ENCODE peak calls at places on chromosomes 16 and 17, in five cellular contexts. D is naive thymus-derived CD4-positive, alpha-beta T cell; P is DND-41; Z is BE2C; L is heart left ventricle. I is an unnamed sample. For H3K27me3, the result is how much of the 10 kb centered on the place peaks cover.

GRCh38 chr16:5571446-5571845 is 473.9 kb upstream of the EEF2KMT start:
- DNase-seq in P (no peak), Z (no peak), L (no peak), D (no peak), I (no peak)

GRCh38 chr16:85401370-85401916 is 211.7 kb upstream of the GSE1 start:
- DNase-seq in P (peak), D (no peak), Z (peak), L (no peak), I (no peak)

GRCh38 chr16:61677776-61678175 is 358.5 kb downstream of the CDH8 start:
- DNase-seq in L (no peak), D (no peak), P (no peak), Z (no peak), I (no peak)

GRCh38 chr17:27846042-27846655 is 45.8 kb upstream of the NOS2 start:
- DNase-seq in D (peak), Z (no peak), P (peak), L (no peak), I (no peak)

GRCh38 chr17:50627782-50628601 is 6.7 kb upstream of the ABCC3 start:
- DNase-seq in D (no peak), L (no peak), Z (peak), P (no peak), I (no peak)

GRCh38 chr16:86252596-86252995 is 257.7 kb upstream of the FOXF1 start:
- DNase-seq in Z (peak), P (peak), D (no peak), L (no peak), I (peak)

GRCh38 chr16:2955438-2955778 is 8.7 kb upstream of the KREMEN2 start:
- DNase-seq in D (no peak), Z (no peak), L (no peak), P (no peak), I (no peak)

GRCh38 chr17:26773189-26774188 is 520.4 kb upstream of the WSB1 start:
- DNase-seq in D (no peak), Z (no peak), P (no peak), L (no peak), I (no peak)

GRCh38 chr16:17194190-17194780 is 276.5 kb downstream of the XYLT1 start:
- DNase-seq in L (peak), D (peak), Z (peak), P (peak), I (peak)

GRCh38 chr17:10812674-10813073 is 8.8 kb upstream of the TMEM238L start:
- DNase-seq in P (no peak), D (no peak), L (peak), Z (no peak), I (no peak)

GRCh38 chr16:3764409-3764808 is 47.1 kb upstream of the TRAP1 start:
- DNase-seq in P (no peak), D (no peak), L (no peak), Z (no peak), I (no peak)

GRCh38 chr17:5592382-5592781 is 8.1 kb upstream of the NLRP1 start:
- DNase-seq in L (no peak), D (peak), P (no peak), Z (no peak), I (peak)

GRCh38 chr16:83301966-83302365 is 505.8 kb upstream of the HSBP1 start:
- DNase-seq in L (no peak), P (no peak), Z (no peak), D (no peak), I (peak)

GRCh38 chr17:35732806-35733136 is 1.3 kb downstream of the RASL10B start:
- DNase-seq in L (no peak), D (no peak), Z (no peak), P (no peak), I (no peak)

GRCh38 chr16:65937455-65937854 is 429.0 kb upstream of the CDH5 start:
- DNase-seq in Z (no peak), P (no peak), D (no peak), L (no peak), I (no peak)

GRCh38 chr17:76737082-76737675 is at the start of gene SRSF2:
- DNase-seq in Z (peak), D (peak), P (peak), L (peak), I (peak)

GRCh38 chr16:10862432-10862831 is 14.6 kb upstream of the CIITA start:
- DNase-seq in P (no peak), L (peak), Z (no peak), D (no peak), I (peak)

GRCh38 chr17:66654341-66654740 is 180.6 kb upstream of the CACNG5 start:
- DNase-seq in D (no peak), P (no peak), L (no peak), Z (no peak), I (peak)

GRCh38 chr17:81870978-81871386 is at the start of gene ARHGDIA:
- DNase-seq in L (no peak), P (no peak), Z (no peak), D (no peak), I (no peak)

GRCh38 chr17:31068291-31068690 is 26.5 kb upstream of the NF1 start:
- DNase-seq in D (peak), P (peak), L (no peak), Z (peak), I (peak)

GRCh38 chr17:72843591-72843990 is 248.9 kb downstream of the SLC39A11 start:
- DNase-seq in D (no peak), Z (no peak), L (no peak), P (no peak), I (no peak)

GRCh38 chr17:67377727-67378443 is 804 bp downstream of the PITPNC1 start:
- DNase-seq in D (peak), Z (peak), L (peak), P (peak), I (peak)

GRCh38 chr16:84225126-84225525 is 14.7 kb downstream of the KCNG4 start:
- DNase-seq in P (no peak), D (no peak), L (no peak), Z (no peak), I (no peak)

GRCh38 chr16:11391576-11391975 is 46.3 kb downstream of the RMI2 start:
- DNase-seq in Z (no peak), P (no peak), L (no peak), D (no peak), I (no peak)

GRCh38 chr16:69880640-69881133 is 70.4 kb upstream of the CLEC18A start:
- DNase-seq in P (no peak), L (no peak), Z (no peak), D (no peak), I (peak)

GRCh38 chr17:28547623-28548416 is 4.6 kb downstream of the UNC119 start:
- DNase-seq in P (peak), D (peak), Z (peak), L (peak), I (peak)

GRCh38 chr17:48576479-48577309 is 1.5 kb downstream of the HOXB4 start:
- DNase-seq in Z (no peak), D (no peak), P (no peak), L (no peak), I (peak)

GRCh38 chr17:67818110-67819002 is 6.9 kb upstream of the BPTF start:
- DNase-seq in P (no peak), Z (peak), L (no peak), D (no peak), I (no peak)

DNA sequence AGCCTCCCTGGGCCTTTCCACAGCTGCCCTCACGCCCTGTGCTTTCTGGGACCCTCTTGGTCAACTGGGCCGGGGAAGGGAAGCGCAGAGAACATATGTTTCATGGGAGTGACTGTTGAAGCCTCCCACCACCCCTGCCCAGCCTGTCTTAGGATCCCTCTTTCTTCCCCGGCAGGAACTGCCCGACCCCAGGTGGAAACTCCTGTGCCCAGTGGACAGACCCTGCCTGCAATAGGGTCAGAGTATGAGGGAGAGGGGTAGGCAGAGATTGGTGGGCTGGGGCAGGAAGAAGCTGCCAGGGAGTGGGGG is 10.5 kb downstream of the HEXIM2 start:
- DNase-seq in Z (no peak), L (no peak), P (no peak), D (no peak), I (no peak)
- H3K4me3 ChIP-seq in Z (no peak), L (peak), P (peak), D (peak), I (peak)

GRCh38 chr17:8125196-8125946 is 1.5 kb upstream of the HES7 start:
- DNase-seq in P (peak), Z (peak), L (peak), D (peak), I (peak)
- H3K27me3 ChIP-seq in P (under half), Z (under half), L (under half), D (under half), I (under half)

DNA sequence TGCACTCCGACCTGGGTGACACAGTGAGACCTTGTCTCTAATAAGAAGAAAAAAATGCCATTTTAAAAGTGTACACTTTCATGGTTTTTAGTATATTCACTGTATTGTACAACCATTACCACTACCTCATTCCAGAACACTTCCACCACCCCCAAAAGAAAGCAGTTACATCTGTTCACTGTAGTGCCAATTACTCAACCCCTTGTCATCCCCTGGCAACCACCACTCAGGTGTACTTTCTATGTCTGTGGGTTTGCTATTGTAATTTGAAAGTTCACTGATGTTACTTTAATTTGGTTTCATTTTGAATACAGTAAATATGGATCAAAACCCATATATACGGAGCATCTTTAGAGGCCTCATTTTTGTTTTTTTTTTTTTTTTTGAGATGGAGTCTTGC is 6.1 kb downstream of the ZG16 start:
- DNase-seq in D (peak), L (no peak), P (no peak), Z (no peak), I (no peak)
- H3K4me3 ChIP-seq in D (no peak), L (no peak), P (no peak), Z (no peak), I (no peak)

GRCh38 chr16:22815863-22816262 is 1.9 kb downstream of the HS3ST2 start:
- DNase-seq in Z (no peak), L (no peak), D (no peak), P (no peak), I (no peak)
- H3K27me3 ChIP-seq in Z (under half), L (under half), D (under half), P (under half), I (under half)

GRCh38 chr17:42289863-42290165 is 1.5 kb downstream of the STAT5A start:
- DNase-seq in L (no peak), D (no peak), P (no peak), Z (peak), I (no peak)
- H3K4me3 ChIP-seq in L (no peak), D (peak), P (no peak), Z (no peak), I (no peak)

GRCh38 chr16:54283735-54284318 is 2.8 kb downstream of the IRX3 start:
- DNase-seq in P (no peak), Z (no peak), L (peak), D (no peak), I (no peak)

GRCh38 chr16:54280751-54281150 is 5.8 kb downstream of the IRX3 start:
- DNase-seq in D (no peak), Z (no peak), P (peak), L (no peak), I (peak)

GRCh38 chr16:54282923-54283734 is 3.5 kb downstream of the IRX3 start:
- DNase-seq in L (peak), Z (no peak), P (peak), D (no peak), I (no peak)

GRCh38 chr16:54281535-54282201 is 4.9 kb downstream of the IRX3 start:
- DNase-seq in P (no peak), L (peak), Z (no peak), D (no peak), I (no peak)

GRCh38 chr16:54282202-54282922 is 4.2 kb downstream of the IRX3 start:
- DNase-seq in Z (peak), P (peak), D (no peak), L (peak), I (no peak)
- H3K27me3 ChIP-seq in Z (half or more), P (under half), D (under half), L (under half), I (under half)

GRCh38 chr17:40113110-40113960 is 8.4 kb upstream of the MSL1 start:
- DNase-seq in D (peak), Z (peak), L (peak), P (peak), I (peak)

GRCh38 chr17:40112191-40112590 is 9.6 kb upstream of the MSL1 start:
- DNase-seq in Z (no peak), P (no peak), L (no peak), D (no peak), I (no peak)

GRCh38 chr17:40113961-40114272 is 7.9 kb upstream of the MSL1 start:
- DNase-seq in Z (no peak), P (no peak), L (no peak), D (no peak), I (peak)

GRCh38 chr17:40111221-40112128 is 10.3 kb upstream of the MSL1 start:
- DNase-seq in Z (peak), P (peak), D (peak), L (peak), I (peak)

DNA sequence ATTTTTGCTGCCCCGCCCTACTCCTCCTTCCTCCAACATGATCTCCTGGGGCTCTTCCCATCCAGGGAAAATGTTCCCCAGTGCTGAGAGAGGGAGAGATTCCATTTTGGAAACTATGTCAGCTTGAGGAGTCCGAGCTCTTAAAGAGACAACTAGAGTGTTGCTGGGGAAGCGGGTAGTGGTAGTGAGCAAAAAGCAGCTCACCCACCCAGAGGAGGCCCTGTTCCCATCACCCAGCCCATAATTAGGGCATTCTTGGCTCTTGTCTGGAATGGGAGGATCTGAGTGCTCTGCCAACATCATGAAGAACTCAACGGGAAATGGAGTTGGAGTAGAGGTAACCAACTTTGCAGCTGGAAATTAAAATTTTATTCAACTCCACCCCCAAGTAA is 9.1 kb upstream of the MSL1 start:
- DNase-seq in L (no peak), P (no peak), Z (no peak), D (no peak), I (no peak)
- H3K4me3 ChIP-seq in L (no peak), P (no peak), Z (peak), D (no peak), I (peak)

DNA sequence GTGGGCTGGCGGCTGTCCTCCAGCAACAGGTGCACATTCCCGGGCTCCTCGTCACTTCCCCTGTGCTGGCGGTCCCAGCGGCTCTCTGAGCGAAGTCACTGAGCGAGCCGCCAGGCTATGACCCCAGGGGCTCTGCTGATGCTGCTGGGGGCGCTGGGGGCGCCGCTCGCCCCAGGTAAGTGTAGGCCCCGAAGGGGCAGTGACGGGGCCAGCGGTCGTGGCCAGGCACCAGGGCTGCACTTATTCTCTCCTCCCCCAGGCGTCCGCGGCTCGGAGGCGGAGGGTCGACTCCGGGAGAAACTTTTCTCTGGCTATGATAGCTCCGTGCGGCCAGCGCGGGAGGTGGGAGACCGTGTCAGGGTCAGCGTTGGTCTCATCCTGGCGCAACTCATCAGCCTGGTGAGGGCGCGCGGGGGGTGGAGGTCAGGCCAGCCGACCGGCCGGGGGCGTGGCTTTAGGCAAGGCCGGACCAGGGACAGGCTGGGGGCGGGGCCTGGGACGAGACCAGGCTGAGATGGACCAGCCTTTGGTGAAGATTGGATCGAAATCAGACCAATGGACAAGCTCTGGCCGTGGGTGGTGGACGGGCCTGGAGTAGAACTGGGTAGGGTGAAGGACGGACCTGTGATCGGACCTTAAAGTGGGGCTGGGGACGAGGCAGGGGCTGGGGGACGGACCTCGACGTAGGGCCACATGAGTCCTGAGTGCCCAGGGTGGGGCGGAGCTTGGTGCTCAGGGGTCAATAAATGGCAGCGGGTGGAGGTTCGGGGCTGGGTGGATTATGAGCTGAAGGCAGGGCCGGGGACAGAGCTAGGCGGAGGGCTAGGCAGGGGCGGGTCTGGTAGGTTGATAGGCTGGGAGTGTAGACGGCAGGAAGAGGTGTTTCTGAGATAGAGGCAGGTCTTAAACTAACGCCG is at the start of gene CHRNB1:
- DNase-seq in P (peak), D (peak), Z (peak), L (peak), I (peak)
- H3K27me3 ChIP-seq in P (under half), D (under half), Z (under half), L (under half), I (under half)

I was measured in GM23248.